ENCODE peak calls at places on chromosomes 11 and 22, in ten cellular contexts. M, R, O, H, W, V, B, I, L and J are unnamed samples.

GRCh38 chr11:75816561-75817239 is 1.7 kb downstream of the UVRAG start:
- DNase-seq in M (no peak), R (no peak), O (peak; percentile 33), H (no peak), W (no peak), V (no peak), B (no peak), I (no peak), L (peak; percentile 16), J (no peak)

GRCh38 chr11:67387074-67387473 is 4.7 kb upstream of the RAD9A start:
- DNase-seq in M (no peak), R (no peak), O (no peak), H (no peak), W (no peak), V (no peak), B (no peak), I (no peak), L (no peak), J (no peak)

GRCh38 chr11:13152736-13153541 is 124.7 kb upstream of the BMAL1 start:
- DNase-seq in M (no peak), R (no peak), O (no peak), H (no peak), W (no peak), V (no peak), B (peak; percentile 67), I (no peak), L (peak; percentile 52), J (no peak)

GRCh38 chr11:5973530-5973929 is 5.2 kb upstream of the OR56A5 start:
- DNase-seq in M (no peak), R (no peak), O (no peak), H (no peak), W (no peak), V (no peak), B (no peak), I (no peak), L (no peak), J (no peak)

GRCh38 chr22:38034278-38034882 is 22.8 kb upstream of the PICK1 start:
- DNase-seq in M (peak; percentile 57), R (peak; percentile 70), O (peak; percentile 76), H (peak; percentile 42), W (peak; percentile 82), V (no peak), B (peak; percentile 91), I (peak; percentile 94), L (peak; percentile 93), J (peak; percentile 83)

GRCh38 chr11:6568191-6568918 is 35.1 kb downstream of the RRP8 start:
- DNase-seq in M (no peak), R (peak; percentile 51), O (peak; percentile 85), H (no peak), W (no peak), V (no peak), B (peak; percentile 85), I (no peak), L (peak; percentile 71), J (peak; percentile 24)

GRCh38 chr22:49699476-49699875 is 128.2 kb downstream of the BRD1 start:
- DNase-seq in M (no peak), R (no peak), O (no peak), H (no peak), W (peak; percentile 59), V (no peak), B (no peak), I (no peak), L (no peak), J (no peak)

GRCh38 chr22:50285568-50286229 is 15.5 kb upstream of the MAPK11 start:
- DNase-seq in M (no peak), R (no peak), O (no peak), H (no peak), W (no peak), V (no peak), B (no peak), I (no peak), L (no peak), J (no peak)

GRCh38 chr11:18001191-18001590 is 11.7 kb downstream of the SERGEF start:
- DNase-seq in M (no peak), R (no peak), O (peak; percentile 71), H (no peak), W (no peak), V (no peak), B (no peak), I (no peak), L (no peak), J (no peak)

GRCh38 chr22:17201285-17201945 is 17.8 kb downstream of the ADA2 start:
- DNase-seq in M (no peak), R (no peak), O (peak; percentile 54), H (no peak), W (no peak), V (no peak), B (peak; percentile 46), I (no peak), L (peak; percentile 53), J (no peak)

GRCh38 chr11:27553186-27553585 is 46.6 kb upstream of the LIN7C start:
- DNase-seq in M (no peak), R (no peak), O (peak; percentile 76), H (no peak), W (no peak), V (no peak), B (no peak), I (peak; percentile 47), L (no peak), J (peak; percentile 22)

GRCh38 chr11:109945626-109946321 is 147.4 kb upstream of the ZC3H12C start:
- DNase-seq in M (no peak), R (no peak), O (no peak), H (no peak), W (no peak), V (no peak), B (no peak), I (no peak), L (no peak), J (no peak)
- H3K4me3 ChIP-seq in M (peak overlapping the region; percentile 53), R (peak overlapping the region; percentile 53), O (peak overlapping the region; percentile 4), H (peak overlapping the region; percentile 39), W (peak overlapping the region; percentile 30), V (peak overlapping the region; percentile 45), B (no peak overlapping the region), I (peak overlapping the region; percentile 48), L (no peak overlapping the region), J (peak overlapping the region; percentile 6)

GRCh38 chr11:118921121-118921928 is 4.4 kb downstream of the BCL9L start:
- DNase-seq in M (no peak), R (peak; percentile 68), O (peak; percentile 84), H (peak; percentile 30), W (peak; percentile 95), V (no peak), B (peak; percentile 94), I (no peak), L (peak; percentile 95), J (peak; percentile 85)

GRCh38 chr11:118923721-118924587 is 1.8 kb downstream of the BCL9L start:
- DNase-seq in M (no peak), R (no peak), O (no peak), H (no peak), W (peak; percentile 67), V (no peak), B (no peak), I (no peak), L (no peak), J (peak; percentile 35)

GRCh38 chr11:118924591-118925585 is 838 bp downstream of the BCL9L start:
- DNase-seq in M (no peak), R (peak; percentile 62), O (peak; percentile 72), H (peak; percentile 90), W (peak; percentile 83), V (peak; percentile 62), B (peak; percentile 39), I (no peak), L (peak; percentile 28), J (peak; percentile 46)

GRCh38 chr11:118922745-118923627 is 2.7 kb downstream of the BCL9L start:
- DNase-seq in M (no peak), R (no peak), O (no peak), H (peak; percentile 15), W (peak; percentile 68), V (no peak), B (no peak), I (no peak), L (no peak), J (no peak)

GRCh38 chr11:118921929-118922744 is 3.6 kb downstream of the BCL9L start:
- DNase-seq in M (peak; percentile 68), R (peak; percentile 87), O (peak; percentile 51), H (peak; percentile 80), W (peak; percentile 97), V (no peak), B (peak; percentile 87), I (no peak), L (peak; percentile 74), J (peak; percentile 66)
- H3K4me3 ChIP-seq in M (peak overlapping the region; percentile 98), R (peak overlapping the region; percentile 99), O (peak overlapping the region; percentile 97), H (peak overlapping the region; percentile 95), W (peak overlapping the region; percentile 91), V (peak overlapping the region; percentile 98), B (peak overlapping the region; percentile 97), I (peak overlapping the region; percentile 82), L (peak overlapping the region; percentile 97), J (peak overlapping the region; percentile 95)

GRCh38 chr11:33536178-33536577 is 164.4 kb downstream of the C11orf91 start:
- DNase-seq in M (no peak), R (no peak), O (no peak), H (no peak), W (no peak), V (no peak), B (no peak), I (no peak), L (no peak), J (no peak)

GRCh38 chr11:33540946-33541915 is 159.4 kb downstream of the C11orf91 start:
- DNase-seq in M (no peak), R (no peak), O (no peak), H (no peak), W (no peak), V (no peak), B (no peak), I (no peak), L (no peak), J (no peak)

GRCh38 chr11:33538726-33539125 is 161.9 kb downstream of the C11orf91 start:
- DNase-seq in M (no peak), R (no peak), O (no peak), H (no peak), W (no peak), V (no peak), B (no peak), I (no peak), L (no peak), J (no peak)

GRCh38 chr11:33542921-33543320 is 157.7 kb downstream of the C11orf91 start:
- DNase-seq in M (no peak), R (peak; percentile 43), O (peak; percentile 80), H (peak; percentile 59), W (no peak), V (peak; percentile 2), B (peak; percentile 54), I (peak; percentile 60), L (peak; percentile 52), J (peak; percentile 47)

GRCh38 chr11:33539659-33540249 is 160.9 kb downstream of the C11orf91 start:
- DNase-seq in M (no peak), R (no peak), O (no peak), H (no peak), W (no peak), V (no peak), B (no peak), I (no peak), L (peak; percentile 69), J (no peak)
- H3K4me3 ChIP-seq in M (no peak overlapping the region), R (no peak overlapping the region), O (no peak overlapping the region), H (no peak overlapping the region), W (no peak overlapping the region), V (no peak overlapping the region), B (no peak overlapping the region), I (no peak overlapping the region), L (no peak overlapping the region), J (no peak overlapping the region)

DNA sequence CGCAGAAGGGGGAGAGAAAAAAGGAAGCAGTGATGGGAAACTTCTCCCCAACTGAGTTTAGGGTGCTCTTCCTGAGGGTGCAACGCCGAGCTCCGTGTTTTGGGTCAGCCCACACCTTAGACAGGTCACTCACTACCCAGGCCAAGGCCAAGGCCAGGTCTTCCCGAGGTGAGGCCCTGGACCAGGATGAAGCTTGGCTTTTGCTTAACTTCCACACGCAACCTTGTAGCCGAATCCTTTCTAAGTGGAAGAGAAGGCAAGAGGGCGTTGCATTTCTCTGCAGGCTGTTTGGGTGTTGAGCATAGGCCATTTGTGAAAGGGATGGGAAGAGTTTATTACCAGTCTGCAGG is 1.4 kb downstream of the KREMEN1 start:
- DNase-seq in M (no peak), R (no peak), O (no peak), H (no peak), W (no peak), V (no peak), B (no peak), I (no peak), L (no peak), J (no peak)
- H3K4me3 ChIP-seq in M (peak overlapping the region; percentile 82), R (peak overlapping the region; percentile 82), O (peak overlapping the region; percentile 71), H (no peak overlapping the region), W (peak overlapping the region; percentile 57), V (no peak overlapping the region), B (peak overlapping the region; percentile 73), I (peak overlapping the region; percentile 72), L (peak overlapping the region; percentile 61), J (no peak overlapping the region)